ENCODE peak calls at places on chromosomes 5 and 9, in nine cellular contexts. One of them, this sample, is unnamed.

GRCh38 chr5:102595332-102595731 is 96.5 kb upstream of the SLCO6A1 start:
- DNase-seq in H4: no peak
- DNase-seq in occipital lobe: no peak
- DNase-seq in anterior cingulate cortex: no peak
- DNase-seq in stimulated activated CD4-positive, alpha-beta T cell treated with anti-CD3 and anti-CD28 coated beads, Interleukin-1b, Interleukin-23, amount 100 ng/mL, for 24 hours: no peak
- DNase-seq in NCI-H1092: no peak
- DNase-seq in naive thymus-derived CD8-positive, alpha-beta T cell: no peak
- DNase-seq in NCI-H2029: no peak
- DNase-seq in activated T-cell treated with anti-CD3 and anti-CD28 coated beads, Interleukin-2, amount 50 U/mL, for 1 hour: no peak
- DNase-seq in this sample: no peak

GRCh38 chr5:53406630-53407316 is 73.7 kb upstream of the FST start:
- DNase-seq in NCI-H1092: no peak
- DNase-seq in stimulated activated CD4-positive, alpha-beta T cell treated with anti-CD3 and anti-CD28 coated beads, Interleukin-1b, Interleukin-23, amount 100 ng/mL, for 24 hours: no peak
- DNase-seq in anterior cingulate cortex: no peak
- DNase-seq in H4: peak; percentile 90
- DNase-seq in NCI-H2029: no peak
- DNase-seq in activated T-cell treated with anti-CD3 and anti-CD28 coated beads, Interleukin-2, amount 50 U/mL, for 1 hour: no peak
- DNase-seq in naive thymus-derived CD8-positive, alpha-beta T cell: no peak
- DNase-seq in occipital lobe: no peak
- DNase-seq in this sample: peak; percentile 57

GRCh38 chr5:32406650-32407049 is 37.9 kb downstream of the ZFR start:
- DNase-seq in NCI-H1092: no peak
- DNase-seq in H4: no peak
- DNase-seq in anterior cingulate cortex: no peak
- DNase-seq in NCI-H2029: no peak
- DNase-seq in naive thymus-derived CD8-positive, alpha-beta T cell: no peak
- DNase-seq in activated T-cell treated with anti-CD3 and anti-CD28 coated beads, Interleukin-2, amount 50 U/mL, for 1 hour: no peak
- DNase-seq in occipital lobe: no peak
- DNase-seq in stimulated activated CD4-positive, alpha-beta T cell treated with anti-CD3 and anti-CD28 coated beads, Interleukin-1b, Interleukin-23, amount 100 ng/mL, for 24 hours: no peak
- DNase-seq in this sample: no peak

GRCh38 chr9:107794259-107794658 is 304.7 kb upstream of the KLF4 start:
- DNase-seq in NCI-H1092: no peak
- DNase-seq in NCI-H2029: no peak
- DNase-seq in occipital lobe: no peak
- DNase-seq in stimulated activated CD4-positive, alpha-beta T cell treated with anti-CD3 and anti-CD28 coated beads, Interleukin-1b, Interleukin-23, amount 100 ng/mL, for 24 hours: no peak
- DNase-seq in naive thymus-derived CD8-positive, alpha-beta T cell: no peak
- DNase-seq in activated T-cell treated with anti-CD3 and anti-CD28 coated beads, Interleukin-2, amount 50 U/mL, for 1 hour: no peak
- DNase-seq in H4: no peak
- DNase-seq in anterior cingulate cortex: no peak
- DNase-seq in this sample: no peak

GRCh38 chr9:21692390-21692789 is 110.0 kb upstream of the MTAP start:
- DNase-seq in NCI-H1092: no peak
- DNase-seq in naive thymus-derived CD8-positive, alpha-beta T cell: no peak
- DNase-seq in stimulated activated CD4-positive, alpha-beta T cell treated with anti-CD3 and anti-CD28 coated beads, Interleukin-1b, Interleukin-23, amount 100 ng/mL, for 24 hours: no peak
- DNase-seq in H4: no peak
- DNase-seq in anterior cingulate cortex: no peak
- DNase-seq in activated T-cell treated with anti-CD3 and anti-CD28 coated beads, Interleukin-2, amount 50 U/mL, for 1 hour: no peak
- DNase-seq in NCI-H2029: no peak
- DNase-seq in occipital lobe: no peak
- DNase-seq in this sample: no peak

GRCh38 chr5:151123897-151124751 is 33.5 kb downstream of the ANXA6 start:
- DNase-seq in stimulated activated CD4-positive, alpha-beta T cell treated with anti-CD3 and anti-CD28 coated beads, Interleukin-1b, Interleukin-23, amount 100 ng/mL, for 24 hours: no peak
- DNase-seq in H4: peak; percentile 46
- DNase-seq in occipital lobe: no peak
- DNase-seq in naive thymus-derived CD8-positive, alpha-beta T cell: peak; percentile 47
- DNase-seq in anterior cingulate cortex: no peak
- DNase-seq in NCI-H2029: peak; percentile 19
- DNase-seq in NCI-H1092: peak; percentile 45
- DNase-seq in activated T-cell treated with anti-CD3 and anti-CD28 coated beads, Interleukin-2, amount 50 U/mL, for 1 hour: peak; percentile 49
- DNase-seq in this sample: no peak

GRCh38 chr9:7671847-7672246 is 127.7 kb downstream of the DMAC1 start:
- DNase-seq in NCI-H2029: no peak
- DNase-seq in H4: no peak
- DNase-seq in occipital lobe: no peak
- DNase-seq in activated T-cell treated with anti-CD3 and anti-CD28 coated beads, Interleukin-2, amount 50 U/mL, for 1 hour: no peak
- DNase-seq in naive thymus-derived CD8-positive, alpha-beta T cell: no peak
- DNase-seq in stimulated activated CD4-positive, alpha-beta T cell treated with anti-CD3 and anti-CD28 coated beads, Interleukin-1b, Interleukin-23, amount 100 ng/mL, for 24 hours: no peak
- DNase-seq in anterior cingulate cortex: no peak
- DNase-seq in NCI-H1092: no peak
- DNase-seq in this sample: no peak

GRCh38 chr9:129379181-129379836 is 201.2 kb upstream of the IER5L start:
- DNase-seq in activated T-cell treated with anti-CD3 and anti-CD28 coated beads, Interleukin-2, amount 50 U/mL, for 1 hour: no peak
- DNase-seq in H4: no peak
- DNase-seq in stimulated activated CD4-positive, alpha-beta T cell treated with anti-CD3 and anti-CD28 coated beads, Interleukin-1b, Interleukin-23, amount 100 ng/mL, for 24 hours: no peak
- DNase-seq in NCI-H1092: no peak
- DNase-seq in anterior cingulate cortex: no peak
- DNase-seq in NCI-H2029: no peak
- DNase-seq in occipital lobe: no peak
- DNase-seq in naive thymus-derived CD8-positive, alpha-beta T cell: no peak
- DNase-seq in this sample: no peak

GRCh38 chr5:20088361-20088760 is 100.4 kb upstream of the CDH18 start:
- DNase-seq in occipital lobe: no peak
- DNase-seq in NCI-H2029: no peak
- DNase-seq in stimulated activated CD4-positive, alpha-beta T cell treated with anti-CD3 and anti-CD28 coated beads, Interleukin-1b, Interleukin-23, amount 100 ng/mL, for 24 hours: no peak
- DNase-seq in NCI-H1092: no peak
- DNase-seq in anterior cingulate cortex: no peak
- DNase-seq in activated T-cell treated with anti-CD3 and anti-CD28 coated beads, Interleukin-2, amount 50 U/mL, for 1 hour: no peak
- DNase-seq in H4: no peak
- DNase-seq in naive thymus-derived CD8-positive, alpha-beta T cell: no peak
- DNase-seq in this sample: no peak

GRCh38 chr5:56910123-56910951 is 941 bp downstream of the SETD9 start:
- DNase-seq in activated T-cell treated with anti-CD3 and anti-CD28 coated beads, Interleukin-2, amount 50 U/mL, for 1 hour: no peak
- DNase-seq in stimulated activated CD4-positive, alpha-beta T cell treated with anti-CD3 and anti-CD28 coated beads, Interleukin-1b, Interleukin-23, amount 100 ng/mL, for 24 hours: peak; percentile 12
- DNase-seq in NCI-H2029: peak; percentile 61
- DNase-seq in occipital lobe: peak; percentile 68
- DNase-seq in anterior cingulate cortex: peak; percentile 68
- DNase-seq in naive thymus-derived CD8-positive, alpha-beta T cell: no peak
- DNase-seq in NCI-H1092: peak; percentile 6
- DNase-seq in H4: no peak
- DNase-seq in this sample: peak; percentile 14

GRCh38 chr9:128911529-128912035 is 9.2 kb upstream of the PHYHD1 start:
- DNase-seq in naive thymus-derived CD8-positive, alpha-beta T cell: no peak
- DNase-seq in occipital lobe: no peak
- DNase-seq in stimulated activated CD4-positive, alpha-beta T cell treated with anti-CD3 and anti-CD28 coated beads, Interleukin-1b, Interleukin-23, amount 100 ng/mL, for 24 hours: no peak
- DNase-seq in activated T-cell treated with anti-CD3 and anti-CD28 coated beads, Interleukin-2, amount 50 U/mL, for 1 hour: no peak
- DNase-seq in anterior cingulate cortex: no peak
- DNase-seq in NCI-H2029: no peak
- DNase-seq in H4: peak; percentile 69
- DNase-seq in NCI-H1092: no peak
- DNase-seq in this sample: peak; percentile 67

GRCh38 chr5:124456244-124456643 is 290.2 kb downstream of the ZNF608 start:
- DNase-seq in activated T-cell treated with anti-CD3 and anti-CD28 coated beads, Interleukin-2, amount 50 U/mL, for 1 hour: no peak
- DNase-seq in stimulated activated CD4-positive, alpha-beta T cell treated with anti-CD3 and anti-CD28 coated beads, Interleukin-1b, Interleukin-23, amount 100 ng/mL, for 24 hours: no peak
- DNase-seq in occipital lobe: no peak
- DNase-seq in NCI-H1092: no peak
- DNase-seq in NCI-H2029: no peak
- DNase-seq in H4: no peak
- DNase-seq in anterior cingulate cortex: no peak
- DNase-seq in naive thymus-derived CD8-positive, alpha-beta T cell: no peak
- DNase-seq in this sample: no peak

GRCh38 chr9:132732326-132732725 is 62.1 kb downstream of the GTF3C4 start:
- DNase-seq in H4: no peak
- DNase-seq in activated T-cell treated with anti-CD3 and anti-CD28 coated beads, Interleukin-2, amount 50 U/mL, for 1 hour: no peak
- DNase-seq in naive thymus-derived CD8-positive, alpha-beta T cell: no peak
- DNase-seq in stimulated activated CD4-positive, alpha-beta T cell treated with anti-CD3 and anti-CD28 coated beads, Interleukin-1b, Interleukin-23, amount 100 ng/mL, for 24 hours: no peak
- DNase-seq in NCI-H1092: no peak
- DNase-seq in occipital lobe: no peak
- DNase-seq in anterior cingulate cortex: no peak
- DNase-seq in NCI-H2029: no peak
- DNase-seq in this sample: peak; percentile 21

GRCh38 chr9:94860678-94861588 is 134.4 kb downstream of the AOPEP start:
- DNase-seq in occipital lobe: no peak
- DNase-seq in activated T-cell treated with anti-CD3 and anti-CD28 coated beads, Interleukin-2, amount 50 U/mL, for 1 hour: peak; percentile 60
- DNase-seq in H4: peak; percentile 97
- DNase-seq in NCI-H1092: no peak
- DNase-seq in naive thymus-derived CD8-positive, alpha-beta T cell: peak; percentile 89
- DNase-seq in NCI-H2029: peak; percentile 86
- DNase-seq in anterior cingulate cortex: no peak
- DNase-seq in stimulated activated CD4-positive, alpha-beta T cell treated with anti-CD3 and anti-CD28 coated beads, Interleukin-1b, Interleukin-23, amount 100 ng/mL, for 24 hours: peak; percentile 5
- DNase-seq in this sample: no peak

GRCh38 chr9:22008662-22009562 is at the start of gene CDKN2B:
- DNase-seq in H4: no peak
- DNase-seq in NCI-H1092: peak; percentile 95
- DNase-seq in anterior cingulate cortex: peak; percentile 77
- DNase-seq in NCI-H2029: peak; percentile 94
- DNase-seq in activated T-cell treated with anti-CD3 and anti-CD28 coated beads, Interleukin-2, amount 50 U/mL, for 1 hour: peak; percentile 72
- DNase-seq in naive thymus-derived CD8-positive, alpha-beta T cell: peak; percentile 41
- DNase-seq in stimulated activated CD4-positive, alpha-beta T cell treated with anti-CD3 and anti-CD28 coated beads, Interleukin-1b, Interleukin-23, amount 100 ng/mL, for 24 hours: peak; percentile 37
- DNase-seq in occipital lobe: peak; percentile 83
- DNase-seq in this sample: peak; percentile 88

GRCh38 chr5:74122979-74123575 is 497.1 kb downstream of the ARHGEF28 start:
- DNase-seq in naive thymus-derived CD8-positive, alpha-beta T cell: no peak
- DNase-seq in NCI-H2029: peak; percentile 90
- DNase-seq in anterior cingulate cortex: no peak
- DNase-seq in stimulated activated CD4-positive, alpha-beta T cell treated with anti-CD3 and anti-CD28 coated beads, Interleukin-1b, Interleukin-23, amount 100 ng/mL, for 24 hours: no peak
- DNase-seq in H4: no peak
- DNase-seq in NCI-H1092: peak; percentile 26
- DNase-seq in occipital lobe: no peak
- DNase-seq in activated T-cell treated with anti-CD3 and anti-CD28 coated beads, Interleukin-2, amount 50 U/mL, for 1 hour: no peak
- DNase-seq in this sample: no peak

GRCh38 chr9:68975644-68976043 is 38.3 kb downstream of the PRKACG start:
- DNase-seq in stimulated activated CD4-positive, alpha-beta T cell treated with anti-CD3 and anti-CD28 coated beads, Interleukin-1b, Interleukin-23, amount 100 ng/mL, for 24 hours: no peak
- DNase-seq in anterior cingulate cortex: no peak
- DNase-seq in activated T-cell treated with anti-CD3 and anti-CD28 coated beads, Interleukin-2, amount 50 U/mL, for 1 hour: no peak
- DNase-seq in NCI-H2029: no peak
- DNase-seq in occipital lobe: no peak
- DNase-seq in naive thymus-derived CD8-positive, alpha-beta T cell: no peak
- DNase-seq in NCI-H1092: no peak
- DNase-seq in H4: peak; percentile 49
- DNase-seq in this sample: no peak

GRCh38 chr9:26725573-26725972 is 167.0 kb downstream of the CAAP1 start:
- DNase-seq in anterior cingulate cortex: no peak
- DNase-seq in naive thymus-derived CD8-positive, alpha-beta T cell: no peak
- DNase-seq in occipital lobe: no peak
- DNase-seq in NCI-H2029: no peak
- DNase-seq in H4: no peak
- DNase-seq in NCI-H1092: no peak
- DNase-seq in activated T-cell treated with anti-CD3 and anti-CD28 coated beads, Interleukin-2, amount 50 U/mL, for 1 hour: no peak
- DNase-seq in stimulated activated CD4-positive, alpha-beta T cell treated with anti-CD3 and anti-CD28 coated beads, Interleukin-1b, Interleukin-23, amount 100 ng/mL, for 24 hours: no peak
- DNase-seq in this sample: no peak

GRCh38 chr5:150139334-150139733 is 16.3 kb downstream of the PDGFRB start:
- DNase-seq in NCI-H1092: no peak
- DNase-seq in stimulated activated CD4-positive, alpha-beta T cell treated with anti-CD3 and anti-CD28 coated beads, Interleukin-1b, Interleukin-23, amount 100 ng/mL, for 24 hours: no peak
- DNase-seq in NCI-H2029: no peak
- DNase-seq in anterior cingulate cortex: no peak
- DNase-seq in H4: peak; percentile 56
- DNase-seq in occipital lobe: no peak
- DNase-seq in activated T-cell treated with anti-CD3 and anti-CD28 coated beads, Interleukin-2, amount 50 U/mL, for 1 hour: no peak
- DNase-seq in naive thymus-derived CD8-positive, alpha-beta T cell: no peak
- DNase-seq in this sample: no peak

GRCh38 chr9:107471562-107471961 is 18.0 kb downstream of the KLF4 start:
- DNase-seq in NCI-H1092: no peak
- DNase-seq in NCI-H2029: no peak
- DNase-seq in occipital lobe: no peak
- DNase-seq in naive thymus-derived CD8-positive, alpha-beta T cell: no peak
- DNase-seq in H4: peak; percentile 63
- DNase-seq in activated T-cell treated with anti-CD3 and anti-CD28 coated beads, Interleukin-2, amount 50 U/mL, for 1 hour: no peak
- DNase-seq in anterior cingulate cortex: no peak
- DNase-seq in stimulated activated CD4-positive, alpha-beta T cell treated with anti-CD3 and anti-CD28 coated beads, Interleukin-1b, Interleukin-23, amount 100 ng/mL, for 24 hours: no peak
- DNase-seq in this sample: no peak

GRCh38 chr5:31372124-31372523 is 159.8 kb downstream of the DROSHA start:
- DNase-seq in H4: no peak
- DNase-seq in activated T-cell treated with anti-CD3 and anti-CD28 coated beads, Interleukin-2, amount 50 U/mL, for 1 hour: no peak
- DNase-seq in occipital lobe: no peak
- DNase-seq in NCI-H1092: no peak
- DNase-seq in naive thymus-derived CD8-positive, alpha-beta T cell: no peak
- DNase-seq in stimulated activated CD4-positive, alpha-beta T cell treated with anti-CD3 and anti-CD28 coated beads, Interleukin-1b, Interleukin-23, amount 100 ng/mL, for 24 hours: no peak
- DNase-seq in anterior cingulate cortex: no peak
- DNase-seq in NCI-H2029: no peak
- DNase-seq in this sample: no peak

GRCh38 chr5:2686725-2687124 is 64.8 kb downstream of the IRX2 start:
- DNase-seq in anterior cingulate cortex: no peak
- DNase-seq in naive thymus-derived CD8-positive, alpha-beta T cell: no peak
- DNase-seq in activated T-cell treated with anti-CD3 and anti-CD28 coated beads, Interleukin-2, amount 50 U/mL, for 1 hour: no peak
- DNase-seq in NCI-H2029: peak; percentile 69
- DNase-seq in stimulated activated CD4-positive, alpha-beta T cell treated with anti-CD3 and anti-CD28 coated beads, Interleukin-1b, Interleukin-23, amount 100 ng/mL, for 24 hours: no peak
- DNase-seq in NCI-H1092: no peak
- DNase-seq in occipital lobe: peak; percentile 25
- DNase-seq in H4: no peak
- DNase-seq in this sample: no peak

GRCh38 chr9:123713282-123713681 is 216.6 kb downstream of the DENND1A start:
- DNase-seq in H4: no peak
- DNase-seq in NCI-H1092: no peak
- DNase-seq in NCI-H2029: no peak
- DNase-seq in occipital lobe: no peak
- DNase-seq in anterior cingulate cortex: no peak
- DNase-seq in activated T-cell treated with anti-CD3 and anti-CD28 coated beads, Interleukin-2, amount 50 U/mL, for 1 hour: no peak
- DNase-seq in naive thymus-derived CD8-positive, alpha-beta T cell: no peak
- DNase-seq in stimulated activated CD4-positive, alpha-beta T cell treated with anti-CD3 and anti-CD28 coated beads, Interleukin-1b, Interleukin-23, amount 100 ng/mL, for 24 hours: no peak
- DNase-seq in this sample: no peak

This sample was measured in HTR-8/SVneo.